ENCODE peak calls at places on chromosomes 2 and 18, in seven cellular contexts. H, F, P, L, G, N and T are unnamed samples.

GRCh38 chr2:8110716-8111115 is 571.1 kb upstream of the ID2 start:
- DNase-seq in H (no peak), F (no peak), P (no peak), L (no peak), G (no peak), N (no peak), T (no peak)

GRCh38 chr2:141927536-141927935 is 203.3 kb downstream of the LRP1B start:
- DNase-seq in H (no peak), F (no peak), P (peak), L (peak), G (no peak), N (no peak), T (no peak)

GRCh38 chr2:240430595-240430994 is 4.9 kb upstream of the GPC1 start:
- DNase-seq in H (no peak), F (peak), P (no peak), L (no peak), G (no peak), N (no peak), T (no peak)

GRCh38 chr2:190181066-190181681 is 118.6 kb upstream of the MSTN start:
- DNase-seq in H (no peak), F (no peak), P (no peak), L (no peak), G (peak), N (no peak), T (no peak)

GRCh38 chr2:75162897-75163296 is 36.4 kb downstream of the TACR1 start:
- DNase-seq in H (no peak), F (no peak), P (no peak), L (no peak), G (no peak), N (no peak), T (no peak)

GRCh38 chr2:9205963-9206948 is at the start of gene ASAP2:
- DNase-seq in H (peak), F (peak), P (no peak), L (peak), G (peak), N (peak), T (peak)

GRCh38 chr18:61653823-61654551 is 238.8 kb downstream of the RNF152 start:
- DNase-seq in H (no peak), F (no peak), P (no peak), L (no peak), G (no peak), N (no peak), T (no peak)

GRCh38 chr2:138110453-138111083 is 146.3 kb downstream of the HNMT start:
- DNase-seq in H (peak), F (no peak), P (peak), L (no peak), G (no peak), N (no peak), T (no peak)

GRCh38 chr2:71646028-71646427 is 192.7 kb downstream of the DYSF start:
- DNase-seq in H (peak), F (no peak), P (peak), L (peak), G (peak), N (no peak), T (peak)

GRCh38 chr2:235546151-235546435 is 52.2 kb downstream of the AGAP1 start:
- DNase-seq in H (no peak), F (no peak), P (no peak), L (no peak), G (no peak), N (no peak), T (no peak)

GRCh38 chr2:137964066-137964858 is at the start of gene HNMT:
- DNase-seq in H (peak), F (peak), P (peak), L (peak), G (peak), N (no peak), T (peak)

GRCh38 chr18:58666176-58666575 is 5.1 kb upstream of the MALT1 start:
- DNase-seq in H (no peak), F (no peak), P (peak), L (no peak), G (no peak), N (no peak), T (no peak)

GRCh38 chr2:241860184-241861078 is 1.7 kb upstream of the PDCD1 start:
- DNase-seq in H (no peak), F (peak), P (no peak), L (no peak), G (no peak), N (no peak), T (no peak)

GRCh38 chr18:74465775-74466174 is 8.7 kb upstream of the DIPK1C start:
- DNase-seq in H (no peak), F (no peak), P (no peak), L (no peak), G (no peak), N (no peak), T (no peak)

GRCh38 chr18:61154866-61155265 is 178.4 kb upstream of the CDH20 start:
- DNase-seq in H (no peak), F (no peak), P (no peak), L (no peak), G (no peak), N (no peak), T (no peak)

GRCh38 chr2:179331066-179331465 is 66.4 kb upstream of the SESTD1 start:
- DNase-seq in H (no peak), F (no peak), P (peak), L (no peak), G (peak), N (no peak), T (no peak)

GRCh38 chr2:172462393-172463381 is 35.3 kb downstream of the ITGA6 start:
- DNase-seq in H (no peak), F (no peak), P (no peak), L (no peak), G (no peak), N (peak), T (no peak)

GRCh38 chr2:20108655-20109396 is 57.4 kb upstream of the LAPTM4A start:
- DNase-seq in H (no peak), F (no peak), P (no peak), L (peak), G (peak), N (no peak), T (no peak)

GRCh38 chr18:49487711-49488310 is 777 bp upstream of the C18orf32 start:
- DNase-seq in H (peak), F (no peak), P (no peak), L (no peak), G (peak), N (no peak), T (peak)

GRCh38 chr18:53408271-53408670 is 816.2 kb downstream of the MBD2 start:
- DNase-seq in H (no peak), F (no peak), P (no peak), L (no peak), G (no peak), N (no peak), T (no peak)

GRCh38 chr2:132547089-132547687 is 122.8 kb downstream of the LYPD1 start:
- DNase-seq in H (peak), F (peak), P (peak), L (peak), G (peak), N (peak), T (peak)

GRCh38 chr2:12032975-12033374 is 286.5 kb downstream of the LPIN1 start:
- DNase-seq in H (peak), F (no peak), P (peak), L (peak), G (peak), N (no peak), T (peak)

GRCh38 chr2:113877651-113878594 is 12.0 kb upstream of the ACTR3 start:
- DNase-seq in H (no peak), F (no peak), P (peak), L (peak), G (peak), N (no peak), T (peak)

GRCh38 chr2:232229917-232230310 is 148.6 kb upstream of the ALPP start:
- DNase-seq in H (peak), F (no peak), P (peak), L (no peak), G (peak), N (no peak), T (peak)

GRCh38 chr2:160063895-160064577 is 1.6 kb upstream of the PLA2R1 start:
- DNase-seq in H (no peak), F (no peak), P (no peak), L (no peak), G (no peak), N (no peak), T (no peak)

GRCh38 chr2:160064916-160065315 is 2.5 kb upstream of the PLA2R1 start:
- DNase-seq in H (no peak), F (no peak), P (no peak), L (no peak), G (no peak), N (no peak), T (no peak)

GRCh38 chr2:160061533-160062282 is 707 bp downstream of the PLA2R1 start:
- DNase-seq in H (peak), F (peak), P (no peak), L (no peak), G (no peak), N (no peak), T (peak)

GRCh38 chr2:160062283-160063005 is at the start of gene PLA2R1:
- DNase-seq in H (peak), F (peak), P (peak), L (peak), G (peak), N (no peak), T (peak)

GRCh38 chr2:160063266-160063665 is 851 bp upstream of the PLA2R1 start:
- DNase-seq in H (peak), F (no peak), P (no peak), L (no peak), G (no peak), N (no peak), T (no peak)
- H3K4me3 ChIP-seq in H (no peak), F (peak), P (peak), L (peak), G (peak), N (no peak), T (peak)

GRCh38 chr2:106107509-106108131 is 86.5 kb downstream of the UXS1 start:
- DNase-seq in H (no peak), F (no peak), P (peak), L (peak), G (peak), N (no peak), T (peak)
- TF ChIP-seq CTCF in H (no peak), F (no peak), P (peak), L (peak), G (peak), N (no peak), T (no peak)

DNA sequence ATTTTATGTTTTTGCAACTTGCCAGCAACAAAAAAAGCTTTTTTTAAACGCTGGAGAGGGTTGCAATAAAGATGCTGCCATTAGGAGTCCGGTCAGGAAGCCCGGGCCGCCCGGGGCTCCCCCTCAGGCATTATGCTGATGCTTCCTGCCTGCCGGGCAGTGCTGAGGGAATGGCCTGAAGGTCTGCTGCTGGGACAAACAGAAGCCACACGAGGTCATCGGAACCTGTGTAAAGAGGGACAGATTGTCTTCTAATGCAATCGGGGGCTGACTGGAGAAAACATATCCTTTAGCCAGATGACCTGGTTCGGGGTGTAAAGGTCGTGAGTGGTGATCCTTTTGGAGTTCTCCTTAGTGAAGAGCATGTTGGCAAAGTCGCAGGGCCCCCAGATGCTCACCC is 2.3 kb downstream of the IMPA2 start:
- DNase-seq in H (no peak), F (no peak), P (no peak), L (no peak), G (no peak), N (no peak), T (no peak)
- H3K4me3 ChIP-seq in H (no peak), F (no peak), P (no peak), L (no peak), G (no peak), N (no peak), T (no peak)

GRCh38 chr18:6156446-6156845 is 258.3 kb downstream of the L3MBTL4 start:
- DNase-seq in H (no peak), F (no peak), P (no peak), L (no peak), G (no peak), N (no peak), T (no peak)

GRCh38 chr18:6159426-6159825 is 255.3 kb downstream of the L3MBTL4 start:
- DNase-seq in H (no peak), F (no peak), P (no peak), L (no peak), G (no peak), N (no peak), T (no peak)

GRCh38 chr18:6155707-6156106 is 259.0 kb downstream of the L3MBTL4 start:
- DNase-seq in H (no peak), F (no peak), P (no peak), L (no peak), G (no peak), N (no peak), T (no peak)

GRCh38 chr18:6161549-6161948 is 253.2 kb downstream of the L3MBTL4 start:
- DNase-seq in H (no peak), F (no peak), P (no peak), L (no peak), G (no peak), N (no peak), T (no peak)

DNA sequence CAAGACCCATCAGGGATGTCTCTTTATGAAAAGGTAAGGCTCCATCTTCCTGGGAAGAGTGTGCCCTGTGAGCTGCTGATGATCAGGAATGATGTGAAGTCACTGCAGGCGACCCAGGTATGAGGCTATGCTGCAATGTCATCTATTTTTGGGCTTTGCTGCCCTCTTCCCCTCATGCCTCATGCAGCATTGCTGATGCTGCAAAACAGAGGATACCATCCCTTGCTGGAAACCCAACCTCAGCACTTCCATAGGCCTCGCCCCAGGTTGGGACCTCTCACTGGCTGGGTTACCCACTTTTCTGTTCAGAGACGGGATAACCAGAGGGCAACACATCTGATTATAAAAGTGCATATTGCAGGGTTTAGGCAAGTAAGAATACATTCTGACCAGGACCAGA is 255.8 kb downstream of the L3MBTL4 start:
- DNase-seq in H (no peak), F (no peak), P (no peak), L (no peak), G (no peak), N (no peak), T (no peak)
- TF ChIP-seq CTCF in H (no peak), F (no peak), P (no peak), L (no peak), G (no peak), N (no peak), T (no peak)

GRCh38 chr2:196230051-196230450 is 58.7 kb upstream of the STK17B start:
- DNase-seq in H (no peak), F (no peak), P (no peak), L (no peak), G (no peak), N (no peak), T (no peak)
- H3K4me3 ChIP-seq in H (no peak), F (no peak), P (no peak), L (no peak), G (no peak), N (no peak), T (no peak)